ENCODE peak calls at places on chromosomes 1 and 21, in seven cellular contexts. Z is NT2/D1, M is testis, H is breast epithelium, W is psoas muscle, S is ovary, L is astrocyte of the spinal cord. N is an unnamed sample.

GRCh38 chr1:56389813-56390539 is 189.4 kb downstream of the PLPP3 start:
- DNase-seq in Z (peak), M (no peak), H (peak), W (no peak), S (no peak), L (no peak), N (no peak)

GRCh38 chr21:37799193-37800121 is 116.8 kb downstream of the KCNJ6 start:
- DNase-seq in Z (no peak), M (no peak), H (no peak), W (no peak), S (no peak), L (peak), N (no peak)

GRCh38 chr21:41425954-41426655 is at the start of gene MX1:
- DNase-seq in Z (no peak), M (peak), H (peak), W (peak), S (peak), L (peak), N (no peak)

GRCh38 chr1:163410073-163410522 is 88.3 kb downstream of the NUF2 start:
- DNase-seq in Z (peak), M (peak), H (no peak), W (no peak), S (no peak), L (peak), N (no peak)

GRCh38 chr1:172727956-172728603 is 69.2 kb downstream of the FASLG start:
- DNase-seq in Z (peak), M (peak), H (no peak), W (no peak), S (no peak), L (peak), N (no peak)

GRCh38 chr1:94949681-94950661 is 23.1 kb upstream of the CNN3 start:
- DNase-seq in Z (no peak), M (no peak), H (no peak), W (no peak), S (no peak), L (no peak), N (no peak)

GRCh38 chr1:6423321-6423999 is 1.1 kb upstream of the ESPN start:
- DNase-seq in Z (no peak), M (peak), H (peak), W (no peak), S (peak), L (peak), N (no peak)

GRCh38 chr21:37665230-37666024 is 250.8 kb downstream of the KCNJ6 start:
- DNase-seq in Z (no peak), M (no peak), H (no peak), W (no peak), S (no peak), L (no peak), N (no peak)

GRCh38 chr1:34163792-34164509 is 1.1 kb downstream of the CSMD2 start:
- DNase-seq in Z (no peak), M (peak), H (no peak), W (peak), S (no peak), L (peak), N (no peak)

GRCh38 chr1:187936667-187937066 is 1107.9 kb downstream of the PLA2G4A start:
- DNase-seq in Z (no peak), M (no peak), H (no peak), W (no peak), S (no peak), L (no peak), N (no peak)

GRCh38 chr1:61472876-61473275 is 252.1 kb downstream of the TM2D1 start:
- DNase-seq in Z (no peak), M (no peak), H (no peak), W (no peak), S (no peak), L (peak), N (no peak)

GRCh38 chr1:29686012-29686930 is 449.9 kb downstream of the PTPRU start:
- DNase-seq in Z (no peak), M (no peak), H (no peak), W (peak), S (no peak), L (no peak), N (no peak)

GRCh38 chr21:39601194-39601940 is 11.4 kb upstream of the B3GALT5 start:
- DNase-seq in Z (no peak), M (no peak), H (no peak), W (no peak), S (no peak), L (no peak), N (no peak)

GRCh38 chr1:241972703-241973375 is 15.3 kb downstream of the BECN2 start:
- DNase-seq in Z (peak), M (no peak), H (no peak), W (no peak), S (no peak), L (peak), N (no peak)

GRCh38 chr21:15895142-15896106 is 165.6 kb downstream of the USP25 start:
- DNase-seq in Z (no peak), M (no peak), H (no peak), W (no peak), S (no peak), L (peak), N (no peak)

GRCh38 chr1:43452789-43453441 is 816 bp downstream of the HYI start:
- DNase-seq in Z (no peak), M (peak), H (peak), W (peak), S (peak), L (peak), N (no peak)

GRCh38 chr1:44256762-44257554 is 43.7 kb downstream of the DMAP1 start:
- DNase-seq in Z (no peak), M (no peak), H (no peak), W (no peak), S (no peak), L (no peak), N (no peak)

GRCh38 chr1:207404849-207405525 is 49.1 kb upstream of the CR2 start:
- DNase-seq in Z (peak), M (no peak), H (no peak), W (no peak), S (no peak), L (peak), N (no peak)

GRCh38 chr1:17729909-17730308 is 25.2 kb upstream of the ACTL8 start:
- DNase-seq in Z (no peak), M (no peak), H (no peak), W (no peak), S (no peak), L (no peak), N (no peak)

GRCh38 chr1:55735110-55735509 is 519.9 kb upstream of the USP24 start:
- DNase-seq in Z (no peak), M (no peak), H (no peak), W (no peak), S (no peak), L (peak), N (peak)

GRCh38 chr1:168368131-168368530 is 87.5 kb downstream of the TBX19 start:
- DNase-seq in Z (no peak), M (no peak), H (no peak), W (no peak), S (no peak), L (no peak), N (no peak)

GRCh38 chr1:111977378-111977777 is 12.1 kb downstream of the KCND3 start:
- DNase-seq in Z (no peak), M (no peak), H (no peak), W (no peak), S (no peak), L (no peak), N (no peak)

GRCh38 chr1:20964540-20965484 is 177.7 kb upstream of the HP1BP3 start:
- DNase-seq in Z (no peak), M (no peak), H (no peak), W (no peak), S (no peak), L (no peak), N (no peak)

GRCh38 chr21:45010096-45010495 is 64.3 kb upstream of the ADARB1 start:
- DNase-seq in Z (peak), M (no peak), H (peak), W (no peak), S (no peak), L (no peak), N (no peak)

GRCh38 chr1:202966006-202966904 is 802 bp downstream of the CYB5R1 start:
- DNase-seq in Z (no peak), M (peak), H (no peak), W (no peak), S (no peak), L (peak), N (no peak)

GRCh38 chr1:17893891-17894631 is 138.9 kb downstream of the ACTL8 start:
- DNase-seq in Z (no peak), M (no peak), H (no peak), W (no peak), S (no peak), L (no peak), N (no peak)

GRCh38 chr1:64934115-64934880 is 32.1 kb downstream of the JAK1 start:
- DNase-seq in Z (no peak), M (no peak), H (no peak), W (peak), S (no peak), L (peak), N (peak)

GRCh38 chr1:45007311-45007710 is 3.8 kb downstream of the HECTD3 start:
- DNase-seq in Z (no peak), M (no peak), H (peak), W (no peak), S (no peak), L (no peak), N (no peak)

GRCh38 chr1:63790989-63791388 is 17.2 kb downstream of the ROR1 start:
- DNase-seq in Z (no peak), M (no peak), H (no peak), W (no peak), S (no peak), L (no peak), N (no peak)

GRCh38 chr1:231855966-231856365 is 229.4 kb downstream of the DISC1 start:
- DNase-seq in Z (no peak), M (no peak), H (no peak), W (no peak), S (no peak), L (no peak), N (no peak)

DNA sequence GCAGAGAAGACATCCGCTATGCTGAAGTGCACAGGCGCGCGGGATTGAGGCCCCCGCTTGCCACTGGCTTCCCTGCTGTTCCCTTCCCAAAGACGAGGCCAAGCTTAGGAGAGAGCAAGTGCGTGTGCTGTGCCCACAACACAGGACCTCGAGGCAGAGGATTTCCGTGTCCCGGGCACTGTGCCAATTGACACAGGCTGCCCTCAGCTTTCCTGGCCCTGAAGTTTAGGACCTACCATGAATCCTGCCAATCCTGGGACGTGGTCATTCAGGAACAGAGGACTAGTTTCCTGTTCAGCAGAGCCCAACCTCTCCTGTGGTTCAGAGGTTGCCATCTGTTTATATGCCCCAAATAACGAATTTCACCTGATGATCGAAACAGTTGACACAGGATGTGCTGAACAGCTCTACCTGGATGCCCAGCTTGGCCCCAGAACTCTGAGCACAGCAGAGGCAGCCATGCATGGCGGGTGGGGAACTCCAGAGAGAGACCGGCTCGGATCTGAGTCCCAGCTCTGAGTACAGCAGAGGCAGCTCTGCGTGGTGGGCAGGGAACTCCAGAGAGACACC is 22.0 kb downstream of the SLC37A1 start:
- DNase-seq in Z (no peak), M (no peak), H (no peak), W (no peak), S (no peak), L (no peak), N (peak)
- H3K4me3 ChIP-seq in Z (no peak), M (no peak), H (no peak), W (no peak), S (no peak), L (no peak), N (no peak)

GRCh38 chr1:1779691-1780597 is 1.7 kb upstream of the NADK start:
- DNase-seq in Z (peak), M (peak), H (peak), W (peak), S (peak), L (peak), N (no peak)
- H3K4me3 ChIP-seq in Z (peak), M (no peak), H (peak), W (no peak), S (no peak), L (no peak), N (no peak)

GRCh38 chr1:218384576-218384975 is 39.4 kb downstream of the TGFB2 start:
- DNase-seq in Z (no peak), M (no peak), H (no peak), W (no peak), S (no peak), L (peak), N (no peak)
- H3K4me3 ChIP-seq in Z (no peak), M (no peak), H (no peak), W (no peak), S (no peak), L (no peak), N (no peak)

DNA sequence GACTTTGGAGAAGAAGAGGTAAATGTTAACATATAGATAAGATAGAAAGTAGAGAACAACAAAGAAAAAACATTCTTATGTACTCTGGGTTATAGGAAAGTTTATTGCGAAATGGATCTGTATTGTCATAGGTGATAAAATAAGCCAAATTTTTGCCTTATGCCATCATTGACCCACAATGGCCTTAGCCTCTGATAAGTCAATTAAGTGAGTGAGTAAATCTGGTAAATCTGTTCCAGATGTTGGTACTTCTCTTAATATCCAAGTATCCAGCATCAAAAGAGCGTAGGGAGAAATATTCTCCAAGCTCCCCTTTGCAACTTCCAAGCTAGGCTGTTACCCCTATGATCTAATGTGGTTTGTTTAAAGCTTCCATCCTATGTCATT is 38.3 kb upstream of the CLCA4 start:
- DNase-seq in Z (no peak), M (no peak), H (no peak), W (no peak), S (no peak), L (no peak), N (no peak)
- H3K4me3 ChIP-seq in Z (no peak), M (no peak), H (no peak), W (no peak), S (no peak), L (no peak), N (no peak)

DNA sequence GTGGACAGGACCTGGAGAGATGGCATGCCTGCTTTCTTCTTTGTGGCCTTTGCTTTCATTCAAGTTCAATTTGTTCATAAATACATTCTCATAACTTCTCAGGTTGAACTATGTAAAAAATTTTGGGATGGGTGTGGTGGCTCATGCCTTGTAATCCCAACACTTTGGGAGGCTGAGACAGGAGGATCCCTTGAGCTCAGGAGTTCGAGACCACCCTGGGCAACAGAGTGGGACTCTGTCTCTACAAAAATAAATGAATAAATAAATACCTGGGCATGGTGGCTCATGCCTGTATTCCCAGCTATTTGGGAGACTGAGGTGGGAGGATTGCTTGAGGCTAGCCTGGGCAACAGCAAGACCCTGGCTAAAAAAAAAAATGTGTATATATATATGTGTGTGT is 2.1 kb downstream of the KIF1B start:
- DNase-seq in Z (no peak), M (no peak), H (no peak), W (no peak), S (no peak), L (no peak), N (no peak)
- H3K4me3 ChIP-seq in Z (no peak), M (no peak), H (peak), W (peak), S (peak), L (peak), N (peak)

GRCh38 chr1:183288583-183288982 is 102.5 kb downstream of the LAMC2 start:
- DNase-seq in Z (no peak), M (no peak), H (no peak), W (no peak), S (no peak), L (no peak), N (no peak)

GRCh38 chr1:183284086-183284485 is 98.0 kb downstream of the LAMC2 start:
- DNase-seq in Z (no peak), M (no peak), H (no peak), W (no peak), S (no peak), L (no peak), N (no peak)

GRCh38 chr1:183287191-183287675 is 101.2 kb downstream of the LAMC2 start:
- DNase-seq in Z (no peak), M (peak), H (no peak), W (no peak), S (peak), L (peak), N (no peak)

GRCh38 chr1:183283286-183283685 is 97.2 kb downstream of the LAMC2 start:
- DNase-seq in Z (no peak), M (no peak), H (no peak), W (no peak), S (no peak), L (no peak), N (no peak)

GRCh38 chr1:183285746-183286145 is 99.7 kb downstream of the LAMC2 start:
- DNase-seq in Z (no peak), M (no peak), H (no peak), W (no peak), S (no peak), L (no peak), N (no peak)
- H3K4me3 ChIP-seq in Z (no peak), M (no peak), H (no peak), W (no peak), S (no peak), L (no peak), N (no peak)

GRCh38 chr1:22636927-22637326 is 499 bp downstream of the C1QA start:
- DNase-seq in Z (no peak), M (no peak), H (no peak), W (no peak), S (no peak), L (no peak), N (no peak)
- H3K4me3 ChIP-seq in Z (no peak), M (no peak), H (peak), W (peak), S (no peak), L (no peak), N (no peak)

GRCh38 chr1:26912147-26912490 is 1.7 kb downstream of the NR0B2 start:
- DNase-seq in Z (no peak), M (no peak), H (no peak), W (no peak), S (no peak), L (no peak), N (no peak)

GRCh38 chr1:26915204-26915842 is 1.5 kb upstream of the NR0B2 start:
- DNase-seq in Z (no peak), M (no peak), H (no peak), W (peak), S (no peak), L (no peak), N (peak)

GRCh38 chr1:26913389-26913753 is 404 bp downstream of the NR0B2 start:
- DNase-seq in Z (no peak), M (no peak), H (no peak), W (no peak), S (no peak), L (no peak), N (no peak)

GRCh38 chr1:26911399-26912146 is 2.2 kb downstream of the NR0B2 start:
- DNase-seq in Z (no peak), M (no peak), H (no peak), W (no peak), S (no peak), L (no peak), N (no peak)

GRCh38 chr1:26913754-26914619 is at the start of gene NR0B2:
- DNase-seq in Z (no peak), M (no peak), H (no peak), W (peak), S (no peak), L (no peak), N (peak)
- H3K4me3 ChIP-seq in Z (no peak), M (no peak), H (no peak), W (peak), S (no peak), L (no peak), N (peak)